ENCODE peak calls at places on chromosome X, in nine cellular contexts. T is NCI-H1092; Q is T-helper 9 cell; K is effector memory CD8-positive, alpha-beta T cell; O is D341Med; H is AG08396; E is NCI-H446; C is bronchial epithelial cell; G is pancreas. W is an unnamed sample.

GRCh38 chrX:77893713-77894112 is 1.5 kb downstream of the MAGT1 start:
- DNase-seq in H (no peak), O (no peak), T (no peak), E (no peak), Q (no peak), K (no peak), C (no peak), G (no peak), W (no peak)

GRCh38 chrX:54641530-54641929 is 111.5 kb downstream of the GNL3L start:
- DNase-seq in T (no peak), Q (no peak), C (no peak), E (no peak), G (no peak), O (no peak), K (no peak), H (no peak), W (no peak)

GRCh38 chrX:5748751-5749150 is 479.9 kb downstream of the NLGN4X start:
- DNase-seq in O (no peak), C (no peak), H (no peak), E (no peak), T (no peak), G (no peak), Q (no peak), K (no peak), W (no peak)

GRCh38 chrX:18410038-18410437 is 15.4 kb upstream of the CDKL5 start:
- DNase-seq in Q (no peak), C (peak), E (no peak), H (no peak), G (no peak), T (no peak), O (no peak), K (no peak), W (peak)

GRCh38 chrX:138925330-138925729 is 213.8 kb upstream of the FGF13 start:
- DNase-seq in E (no peak), G (no peak), H (peak), T (no peak), C (peak), K (no peak), Q (no peak), O (no peak), W (no peak)

GRCh38 chrX:116239944-116240391 is 69.4 kb downstream of the AGTR2 start:
- DNase-seq in Q (no peak), O (no peak), H (no peak), C (peak), T (no peak), K (no peak), G (no peak), E (no peak), W (no peak)

GRCh38 chrX:66677430-66677829 is 38.6 kb upstream of the EDA2R start:
- DNase-seq in H (no peak), K (no peak), Q (no peak), T (no peak), C (peak), E (no peak), G (no peak), O (no peak), W (no peak)

GRCh38 chrX:44432641-44433040 is 89.2 kb upstream of the EFHC2 start:
- DNase-seq in O (no peak), E (no peak), G (no peak), K (no peak), C (peak), T (no peak), Q (no peak), H (no peak), W (no peak)

GRCh38 chrX:13694359-13694758 is 5.4 kb downstream of the RAB9A start:
- DNase-seq in G (no peak), K (no peak), H (peak), C (no peak), T (no peak), O (no peak), Q (no peak), E (no peak), W (no peak)

GRCh38 chrX:105608745-105609144 is 213.6 kb upstream of the NRK start:
- DNase-seq in T (no peak), E (no peak), G (no peak), H (no peak), C (peak), K (no peak), O (no peak), Q (no peak), W (no peak)

GRCh38 chrX:129939986-129940385 is 34.0 kb downstream of the UTP14A start:
- DNase-seq in C (no peak), H (no peak), T (no peak), E (no peak), G (no peak), O (no peak), Q (no peak), K (no peak), W (no peak)

GRCh38 chrX:15956684-15957083 is 102.1 kb upstream of the AP1S2 start:
- DNase-seq in Q (no peak), E (no peak), O (peak), C (peak), K (no peak), H (no peak), T (no peak), G (no peak), W (no peak)